ENCODE peak calls at places on chromosome 1, in nine cellular contexts. R is activated effector memory CD4-positive, alpha-beta T cell treated with anti-CD3 and anti-CD28 coated beads, Interleukin-2, amount 50 U/mL, for 16 hours; E is activated CD4-positive, alpha-beta T cell treated with anti-CD3 and anti-CD28 coated beads, Interleukin-2, amount 50 U/mL, for 24 hours; A is glutamatergic neuron; D is testis; Y is IMR-90; X is A549; B is naive thymus-derived CD4-positive, alpha-beta T cell; U is Calu3. J is an unnamed sample.
A peak's percentile ranks its signal among the peaks of the same experiment; 100 is the strongest.

GRCh38 chr1:153560771-153561170 is 4.9 kb downstream of the S100A2 start:
- DNase-seq in A (no peak), E (no peak), B (no peak), Y (no peak), X (no peak), R (no peak), U (no peak), D (no peak), J (no peak)

GRCh38 chr1:42334240-42335049 is 590 bp downstream of the FOXJ3 start:
- DNase-seq in B (no peak), E (peak; percentile 27), X (peak; percentile 53), A (peak; percentile 78), Y (peak; percentile 43), U (peak; percentile 40), D (peak; percentile 70), R (peak; percentile 73), J (peak; percentile 56)

GRCh38 chr1:117544509-117545109 is 61.2 kb upstream of the TENT5C start:
- DNase-seq in D (no peak), A (no peak), B (no peak), U (no peak), R (no peak), X (no peak), E (no peak), Y (no peak), J (no peak)

GRCh38 chr1:39159224-39160036 is 45.1 kb upstream of the MACF1 start:
- DNase-seq in Y (peak; percentile 48), E (no peak), X (no peak), D (no peak), U (peak; percentile 63), R (no peak), A (no peak), B (no peak), J (peak; percentile 65)

GRCh38 chr1:221458430-221459156 is 283.3 kb downstream of the DUSP10 start:
- DNase-seq in D (no peak), X (no peak), E (no peak), Y (peak; percentile 81), A (no peak), B (no peak), U (no peak), R (no peak), J (no peak)

GRCh38 chr1:16478091-16478490 is 36.0 kb downstream of the RNU1-1 start:
- DNase-seq in A (no peak), U (no peak), D (no peak), Y (no peak), B (no peak), R (peak; percentile 30), X (no peak), E (no peak), J (no peak)

GRCh38 chr1:115063238-115063901 is 25.9 kb downstream of the TSPAN2 start:
- DNase-seq in X (no peak), R (peak; percentile 71), Y (no peak), D (peak; percentile 32), A (no peak), U (no peak), E (peak; percentile 24), B (peak; percentile 70), J (no peak)

GRCh38 chr1:241311056-241311746 is 45.8 kb downstream of the RGS7 start:
- DNase-seq in D (no peak), E (no peak), X (no peak), A (no peak), B (no peak), Y (peak; percentile 4), R (no peak), U (no peak), J (no peak)